ENCODE peak calls at places on chromosomes 4 and X, in eight cellular contexts. One of them, this sample, is unnamed.
A peak's percentile ranks its signal among the peaks of the same experiment; 100 is the strongest.

GRCh38 chr4:155966661-155967060 is 13.0 kb upstream of the CTSO start:
- DNase-seq in sigmoid colon: no peak
- DNase-seq in stomach: no peak
- DNase-seq in transverse colon: no peak
- DNase-seq in HCT116: no peak
- DNase-seq in K562: no peak
- DNase-seq in endothelial cell of umbilical vein: no peak
- DNase-seq in GM12878: no peak
- DNase-seq in this sample: no peak

GRCh38 chr4:130542953-130543352 is 1447.0 kb downstream of the C4orf33 start:
- DNase-seq in GM12878: no peak
- DNase-seq in stomach: no peak
- DNase-seq in transverse colon: no peak
- DNase-seq in K562: no peak
- DNase-seq in endothelial cell of umbilical vein: no peak
- DNase-seq in sigmoid colon: no peak
- DNase-seq in HCT116: no peak
- DNase-seq in this sample: no peak

GRCh38 chr4:13322681-13323101 is 161.4 kb downstream of the RAB28 start:
- DNase-seq in endothelial cell of umbilical vein: no peak
- DNase-seq in K562: no peak
- DNase-seq in stomach: no peak
- DNase-seq in GM12878: no peak
- DNase-seq in HCT116: no peak
- DNase-seq in transverse colon: no peak
- DNase-seq in sigmoid colon: no peak
- DNase-seq in this sample: no peak

GRCh38 chr4:66055999-66056398 is 385.7 kb upstream of the EPHA5 start:
- DNase-seq in transverse colon: no peak
- DNase-seq in stomach: no peak
- DNase-seq in K562: no peak
- DNase-seq in endothelial cell of umbilical vein: no peak
- DNase-seq in GM12878: no peak
- DNase-seq in sigmoid colon: no peak
- DNase-seq in HCT116: no peak
- DNase-seq in this sample: no peak

GRCh38 chr4:61336911-61337310 is 136.8 kb downstream of the ADGRL3 start:
- DNase-seq in stomach: no peak
- DNase-seq in K562: no peak
- DNase-seq in GM12878: no peak
- DNase-seq in endothelial cell of umbilical vein: no peak
- DNase-seq in HCT116: no peak
- DNase-seq in transverse colon: no peak
- DNase-seq in sigmoid colon: no peak
- DNase-seq in this sample: no peak

GRCh38 chr4:94459462-94460161 is 7.9 kb downstream of the PDLIM5 start:
- DNase-seq in endothelial cell of umbilical vein: no peak
- DNase-seq in stomach: no peak
- DNase-seq in sigmoid colon: no peak
- DNase-seq in K562: no peak
- DNase-seq in transverse colon: no peak
- DNase-seq in HCT116: no peak
- DNase-seq in GM12878: no peak
- DNase-seq in this sample: no peak

GRCh38 chrX:150547511-150548115 is 20.8 kb upstream of the MTM1 start:
- DNase-seq in stomach: peak; percentile 66
- DNase-seq in endothelial cell of umbilical vein: peak; percentile 47
- DNase-seq in sigmoid colon: peak; percentile 85
- DNase-seq in HCT116: no peak
- DNase-seq in GM12878: no peak
- DNase-seq in transverse colon: peak; percentile 68
- DNase-seq in K562: peak; percentile 72
- DNase-seq in this sample: peak; percentile 62

GRCh38 chrX:34563061-34563460 is 94.0 kb downstream of the TMEM47 start:
- DNase-seq in GM12878: no peak
- DNase-seq in stomach: no peak
- DNase-seq in transverse colon: no peak
- DNase-seq in K562: no peak
- DNase-seq in sigmoid colon: no peak
- DNase-seq in HCT116: no peak
- DNase-seq in endothelial cell of umbilical vein: no peak
- DNase-seq in this sample: no peak

GRCh38 chrX:133171962-133172708 is 46.0 kb downstream of the TFDP3 start:
- DNase-seq in stomach: no peak
- DNase-seq in transverse colon: no peak
- DNase-seq in K562: no peak
- DNase-seq in sigmoid colon: no peak
- DNase-seq in HCT116: peak; percentile 22
- DNase-seq in endothelial cell of umbilical vein: peak; percentile 1
- DNase-seq in GM12878: no peak
- DNase-seq in this sample: no peak

GRCh38 chr4:124890522-124890921 is 178.0 kb upstream of the ANKRD50 start:
- DNase-seq in stomach: no peak
- DNase-seq in transverse colon: no peak
- DNase-seq in K562: no peak
- DNase-seq in GM12878: no peak
- DNase-seq in endothelial cell of umbilical vein: no peak
- DNase-seq in sigmoid colon: no peak
- DNase-seq in HCT116: no peak
- DNase-seq in this sample: no peak

GRCh38 chr4:82948647-82949204 is 48.2 kb downstream of the THAP9 start:
- DNase-seq in transverse colon: no peak
- DNase-seq in sigmoid colon: no peak
- DNase-seq in HCT116: no peak
- DNase-seq in GM12878: no peak
- DNase-seq in endothelial cell of umbilical vein: peak; percentile 76
- DNase-seq in stomach: no peak
- DNase-seq in K562: no peak
- DNase-seq in this sample: no peak

DNA sequence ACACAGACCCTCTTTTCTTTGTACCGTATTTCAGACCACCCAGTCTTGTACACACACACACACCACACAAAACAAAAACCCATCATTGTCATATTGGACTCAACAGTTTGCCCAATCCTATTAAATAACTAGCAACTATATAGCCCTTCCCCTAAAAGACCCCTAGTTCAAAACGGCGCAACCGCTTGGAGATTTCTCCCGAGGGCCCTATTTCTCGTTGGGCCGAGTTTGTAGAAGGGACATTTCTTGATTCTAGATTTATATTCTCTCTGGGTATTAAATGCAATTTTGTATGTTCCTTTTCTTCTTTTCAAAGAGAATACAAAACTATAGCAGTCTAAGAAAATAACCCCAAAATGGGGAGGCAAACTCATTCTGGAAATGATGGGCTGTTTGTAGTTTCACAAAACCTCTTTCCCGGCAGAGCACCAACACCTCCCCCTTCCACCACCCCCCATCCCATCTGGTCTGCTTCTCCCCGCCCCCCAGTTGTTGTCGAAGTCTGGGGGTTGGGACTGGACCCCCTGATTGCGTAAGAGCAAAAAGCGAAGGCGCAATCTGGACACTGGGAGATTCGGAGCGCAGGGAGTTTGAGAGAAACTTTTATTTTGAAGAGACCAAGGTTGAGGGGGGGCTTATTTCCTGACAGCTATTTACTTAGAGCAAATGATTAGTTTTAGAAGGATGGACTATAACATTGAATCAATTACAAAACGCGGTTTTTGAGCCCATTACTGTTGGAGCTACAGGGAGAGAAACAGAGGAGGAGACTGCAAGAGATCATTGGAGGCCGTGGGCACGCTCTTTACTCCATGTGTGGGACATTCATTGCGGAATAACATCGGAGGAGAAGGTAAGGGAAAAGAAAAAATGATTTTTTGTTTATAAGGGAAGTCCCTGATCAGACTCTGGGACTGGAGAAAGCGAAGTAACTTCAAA is at the start of gene PDGFRA:
- DNase-seq in GM12878: no peak
- DNase-seq in HCT116: no peak
- DNase-seq in K562: no peak
- DNase-seq in endothelial cell of umbilical vein: no peak
- DNase-seq in transverse colon: peak; percentile 42
- DNase-seq in sigmoid colon: peak; percentile 95
- DNase-seq in stomach: no peak
- DNase-seq in this sample: no peak
- TF ChIP-seq POLR2AphosphoS5 in GM12878: no peak
- TF ChIP-seq POLR2AphosphoS5 in HCT116: no peak
- TF ChIP-seq POLR2AphosphoS5 in K562: no peak
- TF ChIP-seq POLR2AphosphoS5 in endothelial cell of umbilical vein: no peak
- TF ChIP-seq POLR2AphosphoS5 in transverse colon: peak; percentile 64
- TF ChIP-seq POLR2AphosphoS5 in sigmoid colon: peak; percentile 49
- TF ChIP-seq POLR2AphosphoS5 in stomach: peak; percentile 51
- TF ChIP-seq POLR2AphosphoS5 in this sample: peak; percentile 35

GRCh38 chr4:107945809-107946208 is 14.5 kb downstream of the CYP2U1 start:
- DNase-seq in HCT116: no peak
- DNase-seq in K562: no peak
- DNase-seq in GM12878: no peak
- DNase-seq in endothelial cell of umbilical vein: no peak
- DNase-seq in sigmoid colon: no peak
- DNase-seq in transverse colon: no peak
- DNase-seq in stomach: no peak
- DNase-seq in this sample: no peak
- TF ChIP-seq POLR2A in HCT116: no peak
- TF ChIP-seq POLR2A in K562: no peak
- TF ChIP-seq POLR2A in GM12878: no peak
- TF ChIP-seq POLR2A in endothelial cell of umbilical vein: no peak
- TF ChIP-seq POLR2A in sigmoid colon: no peak
- TF ChIP-seq POLR2A in transverse colon: no peak
- TF ChIP-seq POLR2A in stomach: no peak
- TF ChIP-seq POLR2A in this sample: no peak

GRCh38 chr4:108157655-108158054 is 11.1 kb downstream of the LEF1 start:
- DNase-seq in K562: no peak
- DNase-seq in HCT116: no peak
- DNase-seq in stomach: no peak
- DNase-seq in endothelial cell of umbilical vein: no peak
- DNase-seq in sigmoid colon: no peak
- DNase-seq in transverse colon: no peak
- DNase-seq in GM12878: no peak
- DNase-seq in this sample: no peak
- H3K27me3 ChIP-seq in K562: no peaks in the 10 kb centered on the region
- H3K27me3 ChIP-seq in HCT116: peaks cover 7% of the 10 kb centered on the region
- H3K27me3 ChIP-seq in stomach: peaks cover 52% of the 10 kb centered on the region
- H3K27me3 ChIP-seq in endothelial cell of umbilical vein: peaks cover 24% of the 10 kb centered on the region
- H3K27me3 ChIP-seq in sigmoid colon: peaks cover 54% of the 10 kb centered on the region
- H3K27me3 ChIP-seq in transverse colon: peaks cover 24% of the 10 kb centered on the region
- H3K27me3 ChIP-seq in GM12878: peaks cover 8% of the 10 kb centered on the region
- H3K27me3 ChIP-seq in this sample: no peaks in the 10 kb centered on the region

GRCh38 chr4:140744421-140744820 is 11.8 kb downstream of the TBC1D9 start:
- DNase-seq in transverse colon: no peak
- DNase-seq in HCT116: no peak
- DNase-seq in sigmoid colon: no peak
- DNase-seq in K562: no peak
- DNase-seq in stomach: no peak
- DNase-seq in endothelial cell of umbilical vein: no peak
- DNase-seq in GM12878: no peak
- DNase-seq in this sample: no peak

GRCh38 chr4:140742838-140743193 is 13.4 kb downstream of the TBC1D9 start:
- DNase-seq in K562: no peak
- DNase-seq in HCT116: no peak
- DNase-seq in stomach: no peak
- DNase-seq in GM12878: no peak
- DNase-seq in endothelial cell of umbilical vein: no peak
- DNase-seq in transverse colon: no peak
- DNase-seq in sigmoid colon: no peak
- DNase-seq in this sample: no peak

GRCh38 chr4:140740422-140740821 is 15.8 kb downstream of the TBC1D9 start:
- DNase-seq in endothelial cell of umbilical vein: peak; percentile 24
- DNase-seq in stomach: no peak
- DNase-seq in GM12878: no peak
- DNase-seq in transverse colon: no peak
- DNase-seq in sigmoid colon: no peak
- DNase-seq in K562: no peak
- DNase-seq in HCT116: no peak
- DNase-seq in this sample: no peak

GRCh38 chr4:140740906-140741670 is 15.1 kb downstream of the TBC1D9 start:
- DNase-seq in stomach: no peak
- DNase-seq in GM12878: no peak
- DNase-seq in K562: no peak
- DNase-seq in sigmoid colon: no peak
- DNase-seq in HCT116: no peak
- DNase-seq in transverse colon: no peak
- DNase-seq in endothelial cell of umbilical vein: no peak
- DNase-seq in this sample: no peak

GRCh38 chr4:140743194-140743931 is 12.8 kb downstream of the TBC1D9 start:
- DNase-seq in HCT116: no peak
- DNase-seq in endothelial cell of umbilical vein: peak; percentile 59
- DNase-seq in GM12878: peak; percentile 58
- DNase-seq in transverse colon: peak; percentile 34
- DNase-seq in sigmoid colon: no peak
- DNase-seq in stomach: no peak
- DNase-seq in K562: no peak
- DNase-seq in this sample: no peak
- TF ChIP-seq POLR2AphosphoS5 in HCT116: no peak
- TF ChIP-seq POLR2AphosphoS5 in endothelial cell of umbilical vein: no peak
- TF ChIP-seq POLR2AphosphoS5 in GM12878: no peak
- TF ChIP-seq POLR2AphosphoS5 in transverse colon: peak; percentile 47
- TF ChIP-seq POLR2AphosphoS5 in sigmoid colon: no peak
- TF ChIP-seq POLR2AphosphoS5 in stomach: no peak
- TF ChIP-seq POLR2AphosphoS5 in K562: no peak
- TF ChIP-seq POLR2AphosphoS5 in this sample: no peak

GRCh38 chrX:19893722-19894121 is 6.3 kb upstream of the SH3KBP1 start:
- DNase-seq in endothelial cell of umbilical vein: no peak
- DNase-seq in sigmoid colon: no peak
- DNase-seq in K562: no peak
- DNase-seq in GM12878: no peak
- DNase-seq in transverse colon: no peak
- DNase-seq in HCT116: no peak
- DNase-seq in stomach: no peak
- DNase-seq in this sample: no peak
- TF ChIP-seq POLR2A in endothelial cell of umbilical vein: no peak
- TF ChIP-seq POLR2A in sigmoid colon: no peak
- TF ChIP-seq POLR2A in K562: no peak
- TF ChIP-seq POLR2A in GM12878: no peak
- TF ChIP-seq POLR2A in transverse colon: no peak
- TF ChIP-seq POLR2A in HCT116: no peak
- TF ChIP-seq POLR2A in stomach: no peak
- TF ChIP-seq POLR2A in this sample: no peak

GRCh38 chr4:25406081-25406692 is 29.1 kb downstream of the ANAPC4 start:
- DNase-seq in GM12878: no peak
- DNase-seq in sigmoid colon: no peak
- DNase-seq in transverse colon: no peak
- DNase-seq in K562: no peak
- DNase-seq in HCT116: no peak
- DNase-seq in stomach: no peak
- DNase-seq in endothelial cell of umbilical vein: no peak
- DNase-seq in this sample: no peak
- H3K27me3 ChIP-seq in GM12878: no peaks in the 10 kb centered on the region
- H3K27me3 ChIP-seq in sigmoid colon: no peaks in the 10 kb centered on the region
- H3K27me3 ChIP-seq in transverse colon: no peaks in the 10 kb centered on the region
- H3K27me3 ChIP-seq in K562: no peaks in the 10 kb centered on the region
- H3K27me3 ChIP-seq in HCT116: no peaks in the 10 kb centered on the region
- H3K27me3 ChIP-seq in stomach: no peaks in the 10 kb centered on the region
- H3K27me3 ChIP-seq in endothelial cell of umbilical vein: no peaks in the 10 kb centered on the region
- H3K27me3 ChIP-seq in this sample: no peaks in the 10 kb centered on the region